ENCODE peak calls at places on chromosomes 16 and 17, in ten cellular contexts. W is aorta, L is psoas muscle, D is cardiac muscle cell, P is trophoblast cell, E is brain microvascular endothelial cell, V is body of pancreas, G is fibroblast of pulmonary artery, X is SJSA1, Z is NB4. N is an unnamed sample.

GRCh38 chr16:48442379-48442778 is 57.2 kb upstream of the SIAH1 start:
- DNase-seq in W (no peak), L (no peak), D (no peak), P (no peak), E (no peak), V (no peak), G (no peak), X (no peak), Z (no peak), N (no peak)

GRCh38 chr17:78044280-78044835 is 84.2 kb downstream of the TMC6 start:
- DNase-seq in W (no peak), L (no peak), D (no peak), P (no peak), E (no peak), V (no peak), G (no peak), X (no peak), Z (no peak), N (no peak)

GRCh38 chr16:53123753-53124152 is 69.0 kb downstream of the CHD9 start:
- DNase-seq in W (no peak), L (no peak), D (peak; percentile 62), P (no peak), E (peak; percentile 45), V (no peak), G (peak; percentile 63), X (no peak), Z (no peak), N (peak; percentile 52)

GRCh38 chr16:49075709-49076108 is 205.9 kb downstream of the CBLN1 start:
- DNase-seq in W (no peak), L (no peak), D (no peak), P (no peak), E (no peak), V (no peak), G (no peak), X (no peak), Z (no peak), N (no peak)

GRCh38 chr17:72946126-72946525 is 146.4 kb downstream of the SLC39A11 start:
- DNase-seq in W (no peak), L (no peak), D (no peak), P (no peak), E (no peak), V (no peak), G (no peak), X (no peak), Z (no peak), N (no peak)

GRCh38 chr16:26863971-26864370 is 202.8 kb upstream of the C16orf82 start:
- DNase-seq in W (no peak), L (no peak), D (no peak), P (no peak), E (no peak), V (no peak), G (no peak), X (no peak), Z (no peak), N (no peak)

GRCh38 chr16:66486773-66487579 is 59.9 kb downstream of the BEAN1 start:
- DNase-seq in W (peak; percentile 78), L (no peak), D (peak; percentile 92), P (peak; percentile 97), E (peak; percentile 60), V (no peak), G (peak; percentile 93), X (peak; percentile 32), Z (no peak), N (peak; percentile 95)

GRCh38 chr17:40614431-40615294 is 33.0 kb downstream of the SMARCE1 start:
- DNase-seq in W (no peak), L (no peak), D (no peak), P (no peak), E (no peak), V (no peak), G (no peak), X (no peak), Z (no peak), N (no peak)

GRCh38 chr16:51815527-51815926 is 664.5 kb upstream of the SALL1 start:
- DNase-seq in W (no peak), L (no peak), D (no peak), P (no peak), E (peak; percentile 66), V (no peak), G (no peak), X (no peak), Z (no peak), N (peak; percentile 34)

GRCh38 chr16:61681673-61682072 is 354.6 kb downstream of the CDH8 start:
- DNase-seq in W (no peak), L (no peak), D (no peak), P (no peak), E (no peak), V (no peak), G (no peak), X (no peak), Z (no peak), N (no peak)

GRCh38 chr17:81044428-81044763 is 9.4 kb downstream of the BAIAP2 start:
- DNase-seq in W (no peak), L (no peak), D (no peak), P (no peak), E (no peak), V (no peak), G (no peak), X (no peak), Z (no peak), N (no peak)

DNA sequence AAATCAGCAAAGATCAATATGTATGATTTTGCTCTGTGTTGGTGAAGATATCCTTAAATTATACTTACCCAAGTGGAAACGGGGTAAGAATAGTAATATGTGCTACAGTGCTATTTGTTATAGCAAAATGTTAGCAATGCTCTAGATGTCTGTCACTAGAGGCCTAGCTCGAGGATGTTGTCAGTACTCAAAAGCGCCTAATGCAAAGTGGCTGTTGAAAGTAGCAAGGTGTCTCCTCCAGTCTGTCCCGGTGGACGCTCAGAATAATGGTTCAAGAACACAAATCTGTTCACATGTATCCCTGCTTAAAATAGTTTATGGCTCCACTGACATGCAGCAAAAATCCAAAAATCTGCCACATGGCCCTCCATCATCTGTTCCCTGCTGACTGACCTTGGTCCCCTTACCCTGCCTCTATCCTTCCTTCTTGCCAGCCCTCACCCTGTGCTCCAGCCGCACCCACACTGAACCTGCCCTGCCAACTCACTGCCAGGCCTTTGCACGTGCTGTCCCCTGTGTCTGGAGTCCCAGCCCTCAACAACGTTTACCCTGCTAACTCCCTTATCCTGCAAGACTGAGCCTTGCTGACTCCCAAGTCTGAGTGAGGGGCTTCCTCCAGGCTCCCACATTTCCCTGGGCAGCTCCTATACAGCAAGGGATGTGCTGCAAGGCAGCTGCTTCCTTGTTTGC is 9.6 kb upstream of the RNF112 start:
- DNase-seq in W (peak; percentile 43), L (no peak), D (no peak), P (no peak), E (no peak), V (no peak), G (no peak), X (no peak), Z (no peak), N (no peak)
- H3K4me3 ChIP-seq in W (no peak overlapping the region), L (no peak overlapping the region), D (no peak overlapping the region), P (no peak overlapping the region), E (no peak overlapping the region), V (no peak overlapping the region), G (no peak overlapping the region), X (no peak overlapping the region), Z (no peak overlapping the region), N (no peak overlapping the region)

DNA sequence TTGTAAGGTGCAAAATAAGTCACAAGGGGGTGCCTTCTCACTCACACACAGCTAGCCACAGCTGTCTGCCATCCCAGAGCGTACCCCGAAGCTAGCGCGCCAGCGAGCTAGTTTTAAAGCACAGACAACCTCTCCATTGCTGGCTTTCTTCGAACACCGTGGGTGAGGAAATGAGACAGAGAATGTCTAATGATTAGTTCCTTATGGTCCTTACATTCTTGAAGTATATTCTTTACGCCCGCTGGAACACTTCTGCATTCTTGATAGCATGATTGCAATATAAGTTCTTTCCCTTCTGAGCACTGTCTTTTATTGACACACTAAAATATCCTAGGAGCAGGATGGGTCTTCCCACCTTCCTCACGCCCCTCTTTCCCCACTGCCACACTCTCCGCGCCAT is 251.2 kb downstream of the NTN1 start:
- DNase-seq in W (no peak), L (no peak), D (peak; percentile 16), P (no peak), E (no peak), V (no peak), G (no peak), X (no peak), Z (no peak), N (no peak)
- H3K4me3 ChIP-seq in W (no peak overlapping the region), L (no peak overlapping the region), D (no peak overlapping the region), P (no peak overlapping the region), E (no peak overlapping the region), V (no peak overlapping the region), G (no peak overlapping the region), X (no peak overlapping the region), Z (no peak overlapping the region), N (no peak overlapping the region)

DNA sequence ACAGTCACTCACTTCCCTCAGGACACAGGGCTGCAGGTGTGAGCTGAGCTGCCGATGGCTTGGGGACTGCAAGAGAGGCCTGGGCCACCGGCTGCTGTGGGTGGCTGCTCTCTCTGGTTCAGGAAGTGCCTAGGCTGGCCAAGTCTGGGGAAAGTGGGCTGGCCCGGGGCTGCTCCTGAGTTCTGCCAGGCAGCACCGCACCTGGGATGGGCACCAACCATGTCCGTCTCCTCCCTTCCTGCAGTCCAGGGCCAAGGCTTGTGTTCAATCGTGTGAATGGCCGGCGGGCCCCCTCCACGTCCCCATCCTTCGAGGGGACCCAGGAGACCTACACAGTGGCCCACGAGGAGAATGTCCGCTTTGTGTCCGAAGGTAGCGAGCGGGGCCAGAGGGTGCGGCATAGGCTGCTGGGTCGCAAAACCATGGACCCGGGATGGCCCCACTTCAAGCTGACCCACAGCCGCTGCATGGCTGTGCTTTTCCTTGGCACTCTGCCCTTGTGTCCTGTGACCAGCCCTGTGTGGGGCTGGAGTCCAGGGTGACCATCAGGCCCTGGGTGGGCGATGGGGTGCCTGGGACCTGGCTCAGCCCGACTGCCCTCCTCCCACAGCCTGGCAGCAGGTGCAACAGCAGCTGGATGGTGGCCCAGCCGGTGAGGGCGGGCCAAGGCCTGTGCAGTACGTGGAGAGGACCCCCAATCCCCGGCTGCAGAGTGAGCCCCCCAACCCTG is 1.8 kb upstream of the WDR90 start:
- DNase-seq in W (no peak), L (no peak), D (no peak), P (no peak), E (no peak), V (peak; percentile 64), G (no peak), X (no peak), Z (no peak), N (no peak)
- H3K4me3 ChIP-seq in W (no peak overlapping the region), L (peak overlapping the region; percentile 88), D (no peak overlapping the region), P (no peak overlapping the region), E (no peak overlapping the region), V (no peak overlapping the region), G (no peak overlapping the region), X (no peak overlapping the region), Z (no peak overlapping the region), N (no peak overlapping the region)

DNA sequence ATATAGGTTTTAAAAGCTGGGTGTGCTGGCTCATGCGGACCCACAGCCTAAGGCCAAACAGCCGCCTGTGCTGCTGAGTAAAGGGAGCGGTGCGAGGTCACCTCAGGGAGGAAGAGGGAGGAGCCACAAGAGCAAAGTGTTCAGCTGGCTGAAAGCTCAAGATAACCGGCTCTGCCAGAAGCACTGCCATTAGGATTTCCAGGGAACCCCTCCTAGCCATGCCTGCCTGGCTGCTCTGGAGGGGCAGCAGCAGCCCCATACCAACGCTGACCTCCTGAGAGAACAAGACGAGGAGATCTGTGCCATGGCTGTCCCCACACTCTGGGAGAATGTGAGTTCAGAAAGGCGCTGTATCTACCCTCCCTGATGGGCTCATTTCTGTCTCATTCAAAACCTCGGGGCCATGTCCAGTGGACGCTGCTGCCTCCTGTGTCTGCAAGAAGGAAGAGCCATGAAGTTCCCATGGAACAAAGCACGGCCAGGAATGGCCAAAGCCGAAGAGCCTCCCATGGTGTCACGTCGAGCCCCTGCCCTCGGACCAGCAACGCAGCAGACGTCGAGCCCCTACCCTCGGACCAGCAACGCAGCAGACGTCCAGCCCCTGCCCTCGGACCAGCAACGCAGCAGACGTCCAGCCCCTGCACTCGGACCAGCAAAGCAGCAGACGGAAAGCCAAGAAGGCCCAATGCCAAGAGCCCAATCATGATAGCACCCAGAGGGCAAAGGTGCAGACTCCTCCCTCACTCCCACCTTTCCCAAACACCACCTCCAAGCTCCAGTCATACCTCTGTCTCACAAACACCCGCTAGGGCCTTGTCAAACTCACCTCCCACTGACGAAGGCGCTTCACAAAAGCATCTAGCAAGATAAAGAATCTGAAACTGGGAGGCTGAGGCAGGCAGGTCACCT is 107.0 kb downstream of the ANKRD11 start:
- DNase-seq in W (peak; percentile 66), L (peak; percentile 60), D (peak; percentile 65), P (peak; percentile 66), E (peak; percentile 47), V (peak; percentile 78), G (peak; percentile 45), X (no peak), Z (peak; percentile 49), N (peak; percentile 45)
- H3K4me3 ChIP-seq in W (no peak overlapping the region), L (no peak overlapping the region), D (no peak overlapping the region), P (no peak overlapping the region), E (no peak overlapping the region), V (no peak overlapping the region), G (no peak overlapping the region), X (no peak overlapping the region), Z (no peak overlapping the region), N (no peak overlapping the region)